ENCODE peak calls at places on chromosomes 3 and 15, in four cellular contexts. O is renal cortical epithelial cell, P is ELF-1, C is AG08395. I is an unnamed sample.

GRCh38 chr3:114645392-114645791 is 351.6 kb downstream of the TIGIT start:
- DNase-seq in C (no peak), P (no peak), O (no peak), I (no peak)

GRCh38 chr3:40581166-40581565 is 56.4 kb downstream of the ZNF621 start:
- DNase-seq in P (no peak), C (no peak), O (no peak), I (no peak)

GRCh38 chr3:112973325-112974177 is 1.4 kb downstream of the CD200R1 start:
- DNase-seq in C (no peak), O (no peak), P (no peak), I (no peak)

GRCh38 chr15:70252056-70252935 is 154.6 kb upstream of the TLE3 start:
- DNase-seq in C (no peak), O (no peak), P (no peak), I (peak; percentile 67)

GRCh38 chr15:28132524-28133275 is 33.6 kb upstream of the OCA2 start:
- DNase-seq in C (peak; percentile 47), O (peak; percentile 22), P (no peak), I (peak; percentile 49)

GRCh38 chr3:89851974-89852621 is 744.7 kb downstream of the EPHA3 start:
- DNase-seq in C (no peak), P (peak; percentile 85), O (no peak), I (no peak)

GRCh38 chr15:31228980-31229826 is 97.4 kb upstream of the KLF13 start:
- DNase-seq in P (peak; percentile 66), C (no peak), O (peak; percentile 22), I (no peak)

GRCh38 chr15:100601158-100601557 is 826 bp downstream of the LINS1 start:
- DNase-seq in C (no peak), O (peak; percentile 25), P (peak; percentile 19), I (no peak)

GRCh38 chr3:37599779-37600178 is 261.9 kb upstream of the CTDSPL start:
- DNase-seq in C (no peak), O (no peak), P (no peak), I (no peak)

GRCh38 chr15:84840741-84841429 is 23.7 kb downstream of the ALPK3 start:
- DNase-seq in O (peak; percentile 93), C (peak; percentile 93), P (no peak), I (peak; percentile 90)

GRCh38 chr15:31295660-31296059 is 31.0 kb upstream of the KLF13 start:
- DNase-seq in C (no peak), P (no peak), O (no peak), I (no peak)

GRCh38 chr3:188706599-188706998 is 465.2 kb upstream of the TPRG1 start:
- DNase-seq in O (no peak), C (no peak), P (no peak), I (no peak)

GRCh38 chr3:14918356-14918860 is 29.0 kb upstream of the NR2C2 start:
- DNase-seq in C (no peak), P (no peak), O (no peak), I (no peak)

I was measured in cardiac septum.